ENCODE peak calls at places on chromosomes 13 and 19, in six cellular contexts. One of them, this sample, is unnamed.

GRCh38 chr13:89199138-89199537 is 1528.0 kb downstream of the SLITRK5 start:
- DNase-seq in dorsolateral prefrontal cortex: no peak
- DNase-seq in hepatocyte: no peak
- DNase-seq in left ventricle myocardium inferior: no peak
- DNase-seq in mucosa of descending colon: no peak
- DNase-seq in fibroblast of pulmonary artery: no peak
- DNase-seq in this sample: no peak

GRCh38 chr13:20136781-20137703 is 23.8 kb downstream of the GJA3 start:
- DNase-seq in dorsolateral prefrontal cortex: no peak
- DNase-seq in hepatocyte: peak
- DNase-seq in left ventricle myocardium inferior: no peak
- DNase-seq in mucosa of descending colon: peak
- DNase-seq in fibroblast of pulmonary artery: peak
- DNase-seq in this sample: no peak

GRCh38 chr13:110214637-110215036 is 92.3 kb downstream of the COL4A1 start:
- DNase-seq in dorsolateral prefrontal cortex: no peak
- DNase-seq in hepatocyte: peak
- DNase-seq in left ventricle myocardium inferior: no peak
- DNase-seq in mucosa of descending colon: no peak
- DNase-seq in fibroblast of pulmonary artery: peak
- DNase-seq in this sample: no peak

GRCh38 chr13:75255653-75256052 is 226.3 kb downstream of the TBC1D4 start:
- DNase-seq in dorsolateral prefrontal cortex: no peak
- DNase-seq in hepatocyte: no peak
- DNase-seq in left ventricle myocardium inferior: no peak
- DNase-seq in mucosa of descending colon: no peak
- DNase-seq in fibroblast of pulmonary artery: no peak
- DNase-seq in this sample: no peak

GRCh38 chr19:7149956-7150705 is 80.6 kb downstream of the ZNF557 start:
- DNase-seq in dorsolateral prefrontal cortex: no peak
- DNase-seq in hepatocyte: no peak
- DNase-seq in left ventricle myocardium inferior: no peak
- DNase-seq in mucosa of descending colon: no peak
- DNase-seq in fibroblast of pulmonary artery: no peak
- DNase-seq in this sample: no peak

GRCh38 chr13:53839461-53839860 is 810.8 kb downstream of the OLFM4 start:
- DNase-seq in dorsolateral prefrontal cortex: no peak
- DNase-seq in hepatocyte: no peak
- DNase-seq in left ventricle myocardium inferior: no peak
- DNase-seq in mucosa of descending colon: no peak
- DNase-seq in fibroblast of pulmonary artery: no peak
- DNase-seq in this sample: no peak

GRCh38 chr19:39126593-39127187 is 1.1 kb downstream of the PAK4 start:
- DNase-seq in dorsolateral prefrontal cortex: no peak
- DNase-seq in hepatocyte: peak
- DNase-seq in left ventricle myocardium inferior: no peak
- DNase-seq in mucosa of descending colon: peak
- DNase-seq in fibroblast of pulmonary artery: peak
- DNase-seq in this sample: peak

GRCh38 chr13:25469179-25469545 is 97.4 kb downstream of the ATP8A2 start:
- DNase-seq in dorsolateral prefrontal cortex: no peak
- DNase-seq in hepatocyte: no peak
- DNase-seq in left ventricle myocardium inferior: no peak
- DNase-seq in mucosa of descending colon: no peak
- DNase-seq in fibroblast of pulmonary artery: no peak
- DNase-seq in this sample: no peak

GRCh38 chr13:24208314-24208713 is 47.8 kb downstream of the SPATA13 start:
- DNase-seq in dorsolateral prefrontal cortex: no peak
- DNase-seq in hepatocyte: no peak
- DNase-seq in left ventricle myocardium inferior: no peak
- DNase-seq in mucosa of descending colon: no peak
- DNase-seq in fibroblast of pulmonary artery: peak
- DNase-seq in this sample: peak

GRCh38 chr19:41793414-41793727 is 3.0 kb upstream of the CEACAM3 start:
- DNase-seq in dorsolateral prefrontal cortex: no peak
- DNase-seq in hepatocyte: no peak
- DNase-seq in left ventricle myocardium inferior: no peak
- DNase-seq in mucosa of descending colon: no peak
- DNase-seq in fibroblast of pulmonary artery: no peak
- DNase-seq in this sample: no peak
- TF ChIP-seq CTCF in dorsolateral prefrontal cortex: no peak
- TF ChIP-seq CTCF in hepatocyte: no peak
- TF ChIP-seq CTCF in left ventricle myocardium inferior: no peak
- TF ChIP-seq CTCF in mucosa of descending colon: no peak
- TF ChIP-seq CTCF in fibroblast of pulmonary artery: no peak
- TF ChIP-seq CTCF in this sample: no peak

GRCh38 chr19:1843646-1844394 is 4.5 kb downstream of the REXO1 start:
- DNase-seq in dorsolateral prefrontal cortex: no peak
- DNase-seq in hepatocyte: no peak
- DNase-seq in left ventricle myocardium inferior: no peak
- DNase-seq in mucosa of descending colon: no peak
- DNase-seq in fibroblast of pulmonary artery: no peak
- DNase-seq in this sample: no peak

GRCh38 chr19:1844536-1845515 is 3.5 kb downstream of the REXO1 start:
- DNase-seq in dorsolateral prefrontal cortex: no peak
- DNase-seq in hepatocyte: no peak
- DNase-seq in left ventricle myocardium inferior: no peak
- DNase-seq in mucosa of descending colon: no peak
- DNase-seq in fibroblast of pulmonary artery: no peak
- DNase-seq in this sample: no peak

GRCh38 chr19:1847348-1847683 is 967 bp downstream of the REXO1 start:
- DNase-seq in dorsolateral prefrontal cortex: no peak
- DNase-seq in hepatocyte: no peak
- DNase-seq in left ventricle myocardium inferior: no peak
- DNase-seq in mucosa of descending colon: no peak
- DNase-seq in fibroblast of pulmonary artery: no peak
- DNase-seq in this sample: peak

GRCh38 chr19:1846517-1847205 is 1.6 kb downstream of the REXO1 start:
- DNase-seq in dorsolateral prefrontal cortex: no peak
- DNase-seq in hepatocyte: no peak
- DNase-seq in left ventricle myocardium inferior: no peak
- DNase-seq in mucosa of descending colon: no peak
- DNase-seq in fibroblast of pulmonary artery: no peak
- DNase-seq in this sample: no peak

DNA sequence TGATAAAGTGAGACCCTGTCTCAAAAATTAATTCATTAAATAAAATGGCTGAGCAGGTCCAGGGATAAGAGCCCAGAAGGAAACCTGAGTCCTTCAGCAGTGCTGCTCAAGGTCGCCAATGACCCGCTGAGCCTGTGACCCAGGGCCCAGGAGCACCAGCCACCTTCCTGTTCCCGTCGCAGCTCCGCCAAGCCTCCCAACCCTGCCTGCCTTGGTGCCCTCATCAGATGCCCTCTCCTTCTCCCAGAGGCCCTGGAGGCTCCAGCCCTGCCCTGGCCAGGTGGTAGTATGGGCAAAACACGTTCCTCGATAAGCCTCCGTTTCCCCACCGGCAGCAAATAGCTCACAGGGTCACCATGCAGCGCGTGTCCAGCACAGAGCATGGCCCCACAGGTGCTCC is 2.6 kb downstream of the REXO1 start:
- DNase-seq in dorsolateral prefrontal cortex: no peak
- DNase-seq in hepatocyte: no peak
- DNase-seq in left ventricle myocardium inferior: no peak
- DNase-seq in mucosa of descending colon: no peak
- DNase-seq in fibroblast of pulmonary artery: no peak
- DNase-seq in this sample: no peak
- H3K4me3 ChIP-seq in dorsolateral prefrontal cortex: no peak
- H3K4me3 ChIP-seq in hepatocyte: no peak
- H3K4me3 ChIP-seq in left ventricle myocardium inferior: peak
- H3K4me3 ChIP-seq in mucosa of descending colon: no peak
- H3K4me3 ChIP-seq in fibroblast of pulmonary artery: no peak
- H3K4me3 ChIP-seq in this sample: no peak

DNA sequence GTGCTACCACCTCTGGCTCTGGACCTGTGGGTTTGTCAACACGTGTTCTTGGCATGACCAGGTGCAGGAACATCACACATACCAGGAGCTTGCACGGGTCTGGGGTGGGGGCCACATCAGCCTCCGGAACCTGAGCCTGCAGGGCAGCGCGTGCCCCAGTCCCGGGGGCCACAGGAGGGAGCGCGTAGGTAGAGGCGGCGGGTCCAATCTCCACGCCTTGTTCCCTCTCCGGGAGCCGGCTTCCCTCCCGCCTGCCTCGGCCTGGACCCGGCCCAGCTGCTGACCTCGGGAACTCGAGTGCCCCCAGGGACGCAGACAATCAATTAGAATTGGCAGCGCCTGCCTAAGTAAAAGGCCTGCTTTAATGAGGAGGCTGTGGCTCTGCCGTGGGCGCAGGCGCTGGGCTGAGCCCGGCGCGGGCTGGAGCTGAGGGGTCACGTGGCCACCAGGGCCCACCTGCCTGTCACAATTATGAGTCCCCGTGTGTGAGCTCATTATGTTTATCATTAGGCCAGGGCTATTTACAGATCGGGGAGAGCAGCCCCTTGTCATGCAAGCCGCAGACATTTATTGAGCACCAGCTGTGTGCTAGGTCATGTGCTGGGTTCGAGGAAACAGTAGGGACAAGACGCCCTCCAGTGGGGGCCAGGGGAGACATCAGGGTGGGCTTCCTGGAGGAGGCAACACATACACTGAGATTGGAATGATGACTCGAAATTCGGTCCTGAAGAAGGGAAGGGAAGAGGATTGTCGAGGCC is 32.2 kb upstream of the TNFAIP8L1 start:
- DNase-seq in dorsolateral prefrontal cortex: peak
- DNase-seq in hepatocyte: peak
- DNase-seq in left ventricle myocardium inferior: peak
- DNase-seq in mucosa of descending colon: no peak
- DNase-seq in fibroblast of pulmonary artery: no peak
- DNase-seq in this sample: no peak
- TF ChIP-seq CTCF in dorsolateral prefrontal cortex: no peak
- TF ChIP-seq CTCF in hepatocyte: no peak
- TF ChIP-seq CTCF in left ventricle myocardium inferior: no peak
- TF ChIP-seq CTCF in mucosa of descending colon: no peak
- TF ChIP-seq CTCF in fibroblast of pulmonary artery: no peak
- TF ChIP-seq CTCF in this sample: no peak

GRCh38 chr19:11204943-11205349 is 7.6 kb upstream of the KANK2 start:
- DNase-seq in dorsolateral prefrontal cortex: no peak
- DNase-seq in hepatocyte: no peak
- DNase-seq in left ventricle myocardium inferior: no peak
- DNase-seq in mucosa of descending colon: no peak
- DNase-seq in fibroblast of pulmonary artery: no peak
- DNase-seq in this sample: no peak

GRCh38 chr19:11203194-11204075 is 6.1 kb upstream of the KANK2 start:
- DNase-seq in dorsolateral prefrontal cortex: peak
- DNase-seq in hepatocyte: peak
- DNase-seq in left ventricle myocardium inferior: peak
- DNase-seq in mucosa of descending colon: peak
- DNase-seq in fibroblast of pulmonary artery: peak
- DNase-seq in this sample: peak

GRCh38 chr19:11205939-11206570 is 8.7 kb upstream of the KANK2 start:
- DNase-seq in dorsolateral prefrontal cortex: no peak
- DNase-seq in hepatocyte: no peak
- DNase-seq in left ventricle myocardium inferior: no peak
- DNase-seq in mucosa of descending colon: no peak
- DNase-seq in fibroblast of pulmonary artery: no peak
- DNase-seq in this sample: no peak

GRCh38 chr19:11202488-11203193 is 5.3 kb upstream of the KANK2 start:
- DNase-seq in dorsolateral prefrontal cortex: no peak
- DNase-seq in hepatocyte: no peak
- DNase-seq in left ventricle myocardium inferior: no peak
- DNase-seq in mucosa of descending colon: no peak
- DNase-seq in fibroblast of pulmonary artery: no peak
- DNase-seq in this sample: no peak

GRCh38 chr19:11204076-11204602 is 6.8 kb upstream of the KANK2 start:
- DNase-seq in dorsolateral prefrontal cortex: no peak
- DNase-seq in hepatocyte: no peak
- DNase-seq in left ventricle myocardium inferior: no peak
- DNase-seq in mucosa of descending colon: no peak
- DNase-seq in fibroblast of pulmonary artery: no peak
- DNase-seq in this sample: no peak
- H3K4me3 ChIP-seq in dorsolateral prefrontal cortex: peak
- H3K4me3 ChIP-seq in hepatocyte: no peak
- H3K4me3 ChIP-seq in left ventricle myocardium inferior: peak
- H3K4me3 ChIP-seq in mucosa of descending colon: no peak
- H3K4me3 ChIP-seq in fibroblast of pulmonary artery: no peak
- H3K4me3 ChIP-seq in this sample: no peak

DNA sequence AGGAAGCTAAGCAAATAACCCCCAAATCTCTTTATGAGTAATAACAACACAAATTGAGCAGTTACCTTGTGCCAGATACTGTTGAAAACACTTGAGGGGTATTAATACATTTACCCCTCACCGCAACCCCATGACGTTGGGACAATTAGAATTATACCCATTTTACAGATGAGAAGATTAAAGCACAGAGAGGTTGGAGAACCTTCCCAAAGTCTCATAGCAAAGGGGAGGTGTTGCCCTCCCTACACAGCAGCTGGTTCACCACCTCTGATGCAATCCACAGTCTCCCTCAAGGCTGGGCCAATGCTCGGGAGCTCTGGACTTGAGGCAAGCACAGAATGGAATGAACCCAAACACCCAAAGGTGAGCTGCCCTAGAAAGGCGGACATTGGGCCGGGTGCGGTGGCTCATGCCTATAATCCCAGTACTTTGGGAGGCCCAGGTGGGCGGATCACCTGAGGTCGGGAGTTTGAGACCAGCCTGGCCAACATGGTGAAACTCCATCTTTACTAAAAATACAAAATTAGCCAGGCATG is 3.9 kb upstream of the CCNE1 start:
- DNase-seq in dorsolateral prefrontal cortex: no peak
- DNase-seq in hepatocyte: no peak
- DNase-seq in left ventricle myocardium inferior: no peak
- DNase-seq in mucosa of descending colon: no peak
- DNase-seq in fibroblast of pulmonary artery: no peak
- DNase-seq in this sample: no peak
- TF ChIP-seq CTCF in dorsolateral prefrontal cortex: no peak
- TF ChIP-seq CTCF in hepatocyte: no peak
- TF ChIP-seq CTCF in left ventricle myocardium inferior: no peak
- TF ChIP-seq CTCF in mucosa of descending colon: no peak
- TF ChIP-seq CTCF in fibroblast of pulmonary artery: no peak
- TF ChIP-seq CTCF in this sample: no peak

DNA sequence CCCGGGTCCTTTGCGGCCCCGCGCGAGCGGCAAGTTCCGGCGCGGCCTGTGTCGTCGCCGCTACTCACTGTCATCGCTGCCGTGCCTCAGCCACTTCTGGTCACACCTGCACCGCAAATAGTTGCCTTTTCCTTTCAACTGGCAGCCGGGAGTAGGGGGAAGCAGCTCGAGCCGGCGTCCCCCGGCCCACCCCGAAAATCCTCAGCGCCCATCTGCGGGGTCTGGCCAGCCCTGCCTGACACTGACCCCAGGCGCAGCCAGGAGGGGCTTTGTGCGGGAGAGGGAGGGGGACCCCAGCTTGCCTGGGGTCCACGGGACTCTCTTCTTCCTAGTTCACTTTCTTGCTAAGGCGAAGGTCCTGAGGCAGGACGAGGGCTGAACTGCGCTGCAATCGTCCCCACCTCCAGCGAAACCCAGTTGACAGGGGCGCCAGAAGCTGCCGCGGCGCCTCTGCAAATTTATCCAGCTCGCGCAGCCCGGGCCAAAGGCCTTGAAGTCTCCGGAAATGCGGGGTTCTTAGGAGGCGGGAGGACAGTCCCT is 1.7 kb downstream of the PDX1 start:
- DNase-seq in dorsolateral prefrontal cortex: no peak
- DNase-seq in hepatocyte: no peak
- DNase-seq in left ventricle myocardium inferior: no peak
- DNase-seq in mucosa of descending colon: no peak
- DNase-seq in fibroblast of pulmonary artery: no peak
- DNase-seq in this sample: no peak
- H3K4me3 ChIP-seq in dorsolateral prefrontal cortex: peak
- H3K4me3 ChIP-seq in hepatocyte: peak
- H3K4me3 ChIP-seq in left ventricle myocardium inferior: peak
- H3K4me3 ChIP-seq in mucosa of descending colon: no peak
- H3K4me3 ChIP-seq in fibroblast of pulmonary artery: peak
- H3K4me3 ChIP-seq in this sample: peak

This sample was measured in AG10803.